ENCODE peak calls at places on chromosomes 4 and X, in six cellular contexts. One of them, this sample, is unnamed.

GRCh38 chrX:47637546-47638195 is 7.9 kb upstream of the CFP start:
- DNase-seq in foreskin fibroblast: no peak
- DNase-seq in psoas muscle: peak
- DNase-seq in astrocyte of the cerebellum: no peak
- DNase-seq in neural crest cell: no peak
- DNase-seq in glutamatergic neuron: no peak
- DNase-seq in this sample: no peak

GRCh38 chr4:148391056-148391455 is 51.2 kb downstream of the NR3C2 start:
- DNase-seq in astrocyte of the cerebellum: no peak
- DNase-seq in glutamatergic neuron: no peak
- DNase-seq in neural crest cell: no peak
- DNase-seq in foreskin fibroblast: no peak
- DNase-seq in psoas muscle: no peak
- DNase-seq in this sample: no peak

GRCh38 chr4:1751919-1752283 is 30.6 kb downstream of the TACC3 start:
- DNase-seq in neural crest cell: no peak
- DNase-seq in astrocyte of the cerebellum: no peak
- DNase-seq in psoas muscle: no peak
- DNase-seq in glutamatergic neuron: no peak
- DNase-seq in foreskin fibroblast: no peak
- DNase-seq in this sample: no peak

GRCh38 chrX:136209016-136209738 is 42.0 kb downstream of the MAP7D3 start:
- DNase-seq in glutamatergic neuron: peak
- DNase-seq in astrocyte of the cerebellum: peak
- DNase-seq in neural crest cell: peak
- DNase-seq in foreskin fibroblast: no peak
- DNase-seq in psoas muscle: peak
- DNase-seq in this sample: peak

GRCh38 chr4:98746530-98746929 is 88.1 kb upstream of the TSPAN5 start:
- DNase-seq in neural crest cell: no peak
- DNase-seq in glutamatergic neuron: no peak
- DNase-seq in foreskin fibroblast: peak
- DNase-seq in astrocyte of the cerebellum: no peak
- DNase-seq in psoas muscle: no peak
- DNase-seq in this sample: no peak

GRCh38 chr4:150218447-150218846 is 140.2 kb downstream of the DCLK2 start:
- DNase-seq in foreskin fibroblast: no peak
- DNase-seq in astrocyte of the cerebellum: no peak
- DNase-seq in psoas muscle: no peak
- DNase-seq in neural crest cell: no peak
- DNase-seq in glutamatergic neuron: no peak
- DNase-seq in this sample: no peak

GRCh38 chr4:100124715-100125114 is 65.6 kb downstream of the DDIT4L start:
- DNase-seq in neural crest cell: no peak
- DNase-seq in foreskin fibroblast: no peak
- DNase-seq in glutamatergic neuron: no peak
- DNase-seq in astrocyte of the cerebellum: no peak
- DNase-seq in psoas muscle: no peak
- DNase-seq in this sample: no peak

GRCh38 chrX:40818236-40818635 is 82.9 kb upstream of the MED14 start:
- DNase-seq in foreskin fibroblast: peak
- DNase-seq in astrocyte of the cerebellum: no peak
- DNase-seq in neural crest cell: no peak
- DNase-seq in psoas muscle: no peak
- DNase-seq in glutamatergic neuron: no peak
- DNase-seq in this sample: no peak

GRCh38 chrX:40085714-40086113 is 12.0 kb downstream of the BCOR start:
- DNase-seq in foreskin fibroblast: no peak
- DNase-seq in psoas muscle: no peak
- DNase-seq in glutamatergic neuron: no peak
- DNase-seq in neural crest cell: no peak
- DNase-seq in astrocyte of the cerebellum: no peak
- DNase-seq in this sample: no peak

GRCh38 chrX:20967725-20968124 is 406.5 kb upstream of the CNKSR2 start:
- DNase-seq in neural crest cell: no peak
- DNase-seq in glutamatergic neuron: no peak
- DNase-seq in foreskin fibroblast: no peak
- DNase-seq in astrocyte of the cerebellum: no peak
- DNase-seq in psoas muscle: no peak
- DNase-seq in this sample: no peak

GRCh38 chr4:163673848-163674702 is 179.6 kb downstream of the TMA16 start:
- DNase-seq in foreskin fibroblast: no peak
- DNase-seq in glutamatergic neuron: no peak
- DNase-seq in psoas muscle: no peak
- DNase-seq in astrocyte of the cerebellum: no peak
- DNase-seq in neural crest cell: no peak
- DNase-seq in this sample: no peak

GRCh38 chr4:163672751-163673150 is 178.3 kb downstream of the TMA16 start:
- DNase-seq in foreskin fibroblast: no peak
- DNase-seq in psoas muscle: no peak
- DNase-seq in neural crest cell: no peak
- DNase-seq in glutamatergic neuron: no peak
- DNase-seq in astrocyte of the cerebellum: no peak
- DNase-seq in this sample: no peak
- TF ChIP-seq CTCF in foreskin fibroblast: no peak
- TF ChIP-seq CTCF in psoas muscle: no peak
- TF ChIP-seq CTCF in neural crest cell: no peak
- TF ChIP-seq CTCF in glutamatergic neuron: no peak
- TF ChIP-seq CTCF in astrocyte of the cerebellum: no peak
- TF ChIP-seq CTCF in this sample: no peak

DNA sequence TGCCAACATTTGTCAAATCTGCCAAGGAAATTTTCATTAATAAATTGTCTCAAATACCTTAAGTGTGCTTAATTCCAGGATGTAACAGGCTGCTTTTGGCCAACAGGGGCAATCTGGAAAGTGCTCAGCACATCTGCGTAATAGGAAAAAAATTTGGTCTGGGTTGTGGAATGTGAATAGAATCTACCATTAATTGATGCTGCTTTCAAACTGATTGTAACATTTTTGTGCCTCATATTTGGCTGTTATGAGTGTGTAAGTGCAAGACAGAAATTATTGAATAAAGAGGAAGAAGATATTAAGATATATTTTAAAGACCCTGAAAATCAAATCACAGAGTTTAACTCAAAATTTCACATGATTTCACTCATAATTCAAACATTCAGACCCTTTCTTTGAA is 41.1 kb downstream of the REELD1 start:
- DNase-seq in foreskin fibroblast: no peak
- DNase-seq in glutamatergic neuron: no peak
- DNase-seq in astrocyte of the cerebellum: peak
- DNase-seq in neural crest cell: no peak
- DNase-seq in psoas muscle: no peak
- DNase-seq in this sample: no peak
- TF ChIP-seq CTCF in foreskin fibroblast: no peak
- TF ChIP-seq CTCF in glutamatergic neuron: no peak
- TF ChIP-seq CTCF in astrocyte of the cerebellum: peak
- TF ChIP-seq CTCF in neural crest cell: no peak
- TF ChIP-seq CTCF in psoas muscle: no peak
- TF ChIP-seq CTCF in this sample: no peak

GRCh38 chr4:26323807-26324206 is 3.0 kb downstream of the RBPJ start:
- DNase-seq in glutamatergic neuron: no peak
- DNase-seq in foreskin fibroblast: no peak
- DNase-seq in psoas muscle: no peak
- DNase-seq in neural crest cell: no peak
- DNase-seq in astrocyte of the cerebellum: peak
- DNase-seq in this sample: no peak
- TF ChIP-seq CTCF in glutamatergic neuron: no peak
- TF ChIP-seq CTCF in foreskin fibroblast: no peak
- TF ChIP-seq CTCF in psoas muscle: no peak
- TF ChIP-seq CTCF in neural crest cell: peak
- TF ChIP-seq CTCF in astrocyte of the cerebellum: peak
- TF ChIP-seq CTCF in this sample: no peak

GRCh38 chrX:1448793-1449580 is 3.7 kb downstream of the ASMTL start:
- DNase-seq in neural crest cell: no peak
- DNase-seq in psoas muscle: no peak
- DNase-seq in foreskin fibroblast: no peak
- DNase-seq in astrocyte of the cerebellum: no peak
- DNase-seq in glutamatergic neuron: no peak
- DNase-seq in this sample: peak

GRCh38 chrX:1451251-1451675 is 1.4 kb downstream of the ASMTL start:
- DNase-seq in astrocyte of the cerebellum: no peak
- DNase-seq in psoas muscle: no peak
- DNase-seq in foreskin fibroblast: no peak
- DNase-seq in neural crest cell: no peak
- DNase-seq in glutamatergic neuron: no peak
- DNase-seq in this sample: no peak

GRCh38 chrX:1450381-1451161 is 2.1 kb downstream of the ASMTL start:
- DNase-seq in astrocyte of the cerebellum: no peak
- DNase-seq in neural crest cell: no peak
- DNase-seq in foreskin fibroblast: no peak
- DNase-seq in psoas muscle: no peak
- DNase-seq in glutamatergic neuron: no peak
- DNase-seq in this sample: no peak

GRCh38 chrX:1451676-1452496 is 823 bp downstream of the ASMTL start:
- DNase-seq in astrocyte of the cerebellum: no peak
- DNase-seq in psoas muscle: no peak
- DNase-seq in foreskin fibroblast: no peak
- DNase-seq in neural crest cell: no peak
- DNase-seq in glutamatergic neuron: peak
- DNase-seq in this sample: no peak

DNA sequence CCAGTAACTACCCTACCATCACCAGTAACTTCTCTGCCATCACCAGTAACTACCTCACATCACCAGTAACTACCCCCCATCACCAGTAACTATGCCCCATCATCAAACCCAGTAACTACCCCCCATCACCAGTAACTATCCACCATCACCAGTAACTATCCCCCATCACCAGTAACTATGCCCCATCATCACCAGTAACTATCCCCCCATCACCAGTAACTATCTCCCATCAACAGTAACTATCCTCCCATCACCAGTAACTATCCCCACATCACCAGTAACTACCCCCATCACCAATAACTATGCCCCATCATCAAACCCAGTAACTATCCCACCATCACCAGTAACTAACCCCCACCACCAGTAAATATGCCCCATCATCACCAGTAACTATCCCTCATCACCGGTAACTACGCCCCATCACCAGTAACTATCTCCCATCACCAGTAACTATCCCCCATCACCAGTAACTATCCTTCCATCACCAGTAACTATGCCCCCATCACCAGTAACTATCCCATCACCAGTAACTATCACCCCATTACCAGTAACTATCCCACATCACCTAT is 3.0 kb downstream of the ASMTL start:
- DNase-seq in glutamatergic neuron: no peak
- DNase-seq in astrocyte of the cerebellum: no peak
- DNase-seq in psoas muscle: no peak
- DNase-seq in foreskin fibroblast: no peak
- DNase-seq in neural crest cell: no peak
- DNase-seq in this sample: no peak
- TF ChIP-seq CTCF in glutamatergic neuron: no peak
- TF ChIP-seq CTCF in astrocyte of the cerebellum: no peak
- TF ChIP-seq CTCF in psoas muscle: no peak
- TF ChIP-seq CTCF in foreskin fibroblast: no peak
- TF ChIP-seq CTCF in neural crest cell: no peak
- TF ChIP-seq CTCF in this sample: no peak

DNA sequence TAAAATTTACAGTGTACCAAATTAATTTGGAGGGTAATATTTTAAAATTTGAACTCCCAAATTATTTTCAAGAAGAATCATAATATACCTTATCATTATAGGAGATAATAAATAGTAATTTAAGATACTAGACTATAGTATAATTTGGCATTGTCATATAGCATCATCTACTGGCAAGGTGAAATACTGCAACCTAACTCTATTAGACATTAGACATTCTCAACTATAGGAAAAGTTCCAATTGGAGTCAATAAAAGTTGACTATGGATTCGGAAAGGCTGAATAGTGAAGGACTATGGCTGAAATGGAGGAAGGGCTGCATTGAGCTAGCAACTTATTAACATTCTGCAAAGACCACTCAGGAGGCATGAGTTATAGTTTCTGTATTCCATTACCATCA is 113.0 kb downstream of the PRDM5 start:
- DNase-seq in foreskin fibroblast: no peak
- DNase-seq in astrocyte of the cerebellum: no peak
- DNase-seq in glutamatergic neuron: no peak
- DNase-seq in psoas muscle: no peak
- DNase-seq in neural crest cell: no peak
- DNase-seq in this sample: no peak
- TF ChIP-seq CTCF in foreskin fibroblast: no peak
- TF ChIP-seq CTCF in astrocyte of the cerebellum: no peak
- TF ChIP-seq CTCF in glutamatergic neuron: no peak
- TF ChIP-seq CTCF in psoas muscle: peak
- TF ChIP-seq CTCF in neural crest cell: peak
- TF ChIP-seq CTCF in this sample: no peak

GRCh38 chr4:21192367-21192766 is 492.1 kb downstream of the PACRGL start:
- DNase-seq in glutamatergic neuron: no peak
- DNase-seq in astrocyte of the cerebellum: no peak
- DNase-seq in foreskin fibroblast: no peak
- DNase-seq in neural crest cell: no peak
- DNase-seq in psoas muscle: no peak
- DNase-seq in this sample: no peak
- TF ChIP-seq CTCF in glutamatergic neuron: peak
- TF ChIP-seq CTCF in astrocyte of the cerebellum: no peak
- TF ChIP-seq CTCF in foreskin fibroblast: no peak
- TF ChIP-seq CTCF in neural crest cell: peak
- TF ChIP-seq CTCF in psoas muscle: no peak
- TF ChIP-seq CTCF in this sample: no peak

GRCh38 chr4:15756361-15756861 is 21.7 kb upstream of the CD38 start:
- DNase-seq in psoas muscle: no peak
- DNase-seq in foreskin fibroblast: no peak
- DNase-seq in neural crest cell: no peak
- DNase-seq in glutamatergic neuron: no peak
- DNase-seq in astrocyte of the cerebellum: no peak
- DNase-seq in this sample: peak
- TF ChIP-seq CTCF in psoas muscle: no peak
- TF ChIP-seq CTCF in foreskin fibroblast: no peak
- TF ChIP-seq CTCF in neural crest cell: no peak
- TF ChIP-seq CTCF in glutamatergic neuron: no peak
- TF ChIP-seq CTCF in astrocyte of the cerebellum: peak
- TF ChIP-seq CTCF in this sample: no peak

GRCh38 chr4:54683616-54684346 is 26.0 kb downstream of the KIT start:
- DNase-seq in astrocyte of the cerebellum: no peak
- DNase-seq in psoas muscle: no peak
- DNase-seq in foreskin fibroblast: no peak
- DNase-seq in glutamatergic neuron: no peak
- DNase-seq in neural crest cell: no peak
- DNase-seq in this sample: peak
- TF ChIP-seq CTCF in astrocyte of the cerebellum: peak
- TF ChIP-seq CTCF in psoas muscle: no peak
- TF ChIP-seq CTCF in foreskin fibroblast: peak
- TF ChIP-seq CTCF in glutamatergic neuron: no peak
- TF ChIP-seq CTCF in neural crest cell: peak
- TF ChIP-seq CTCF in this sample: no peak

This sample was measured in Caco-2.